ENCODE peak calls at places on chromosome 11, in four cellular contexts. T is stromal cell of bone marrow, F is substantia nigra, I is sigmoid colon. U is an unnamed sample.
A peak's percentile ranks its signal among the peaks of the same experiment; 100 is the strongest.

GRCh38 chr11:44516688-44517301 is 48.7 kb upstream of the CD82 start:
- DNase-seq in T (no peak), F (no peak), I (no peak), U (no peak)

GRCh38 chr11:65435981-65436411 is 13.4 kb downstream of the NEAT1 start:
- DNase-seq in T (no peak), F (no peak), I (peak; percentile 79), U (no peak)

GRCh38 chr11:128289048-128289447 is 298.3 kb downstream of the ETS1 start:
- DNase-seq in T (no peak), F (no peak), I (no peak), U (peak; percentile 30)

GRCh38 chr11:44725016-44725651 is 1.6 kb upstream of the TSPAN18 start:
- DNase-seq in T (no peak), F (no peak), I (no peak), U (no peak)

GRCh38 chr11:26584818-26585217 is 12.8 kb upstream of the MUC15 start:
- DNase-seq in T (no peak), F (no peak), I (no peak), U (peak; percentile 10)

GRCh38 chr11:16789560-16790483 is 51.4 kb downstream of the C11orf58 start:
- DNase-seq in T (no peak), F (no peak), I (no peak), U (no peak)

GRCh38 chr11:129278586-129279319 is 86.6 kb upstream of the ARHGAP32 start:
- DNase-seq in T (no peak), F (no peak), I (no peak), U (no peak)

GRCh38 chr11:78567209-78567608 is 7.5 kb downstream of the NARS2 start:
- DNase-seq in T (no peak), F (no peak), I (no peak), U (no peak)

GRCh38 chr11:128407962-128408361 is 179.4 kb downstream of the ETS1 start:
- DNase-seq in T (peak; percentile 78), F (no peak), I (no peak), U (no peak)

GRCh38 chr11:66976048-66976467 is 954 bp downstream of the C11orf86 start:
- DNase-seq in T (no peak), F (no peak), I (no peak), U (peak; percentile 56)

GRCh38 chr11:77175869-77176539 is 48.0 kb downstream of the MYO7A start:
- DNase-seq in T (no peak), F (peak; percentile 28), I (peak; percentile 80), U (no peak)

GRCh38 chr11:50187220-50187619 is 154.5 kb downstream of the OR4C45 start:
- DNase-seq in T (no peak), F (no peak), I (no peak), U (no peak)

GRCh38 chr11:85809881-85810280 is 1.1 kb downstream of the SYTL2 start:
- DNase-seq in T (no peak), F (no peak), I (no peak), U (no peak)

GRCh38 chr11:119081682-119082081 is 3.0 kb upstream of the HMBS start:
- DNase-seq in T (no peak), F (peak; percentile 55), I (no peak), U (no peak)

GRCh38 chr11:2393941-2394817 is 6.4 kb upstream of the TSSC4 start:
- DNase-seq in T (no peak), F (no peak), I (no peak), U (no peak)

GRCh38 chr11:12044799-12045198 is 36.4 kb upstream of the DKK3 start:
- DNase-seq in T (no peak), F (no peak), I (no peak), U (no peak)

GRCh38 chr11:127804775-127805446 is 782.4 kb downstream of the ETS1 start:
- DNase-seq in T (no peak), F (no peak), I (no peak), U (no peak)

GRCh38 chr11:110565690-110566336 is 136.1 kb downstream of the FDX1 start:
- DNase-seq in T (no peak), F (no peak), I (no peak), U (no peak)

GRCh38 chr11:103338621-103339484 is 229.6 kb downstream of the DYNC2H1 start:
- DNase-seq in T (no peak), F (no peak), I (no peak), U (no peak)

GRCh38 chr11:112828433-112828832 is 132.8 kb upstream of the NCAM1 start:
- DNase-seq in T (no peak), F (no peak), I (no peak), U (no peak)

GRCh38 chr11:75966546-75967287 is 151.7 kb downstream of the UVRAG start:
- DNase-seq in T (peak; percentile 62), F (no peak), I (no peak), U (peak; percentile 23)

GRCh38 chr11:19577849-19578619 is 134.6 kb upstream of the NAV2 start:
- DNase-seq in T (peak; percentile 59), F (no peak), I (peak; percentile 96), U (no peak)

GRCh38 chr11:69140635-69141034 is 15.1 kb upstream of the SMIM38 start:
- DNase-seq in T (no peak), F (no peak), I (no peak), U (no peak)

GRCh38 chr11:35677904-35678303 is 15.3 kb downstream of the TRIM44 start:
- DNase-seq in T (no peak), F (no peak), I (no peak), U (no peak)

GRCh38 chr11:120043323-120043945 is 94.5 kb downstream of the TRIM29 start:
- DNase-seq in T (no peak), F (no peak), I (no peak), U (no peak)

GRCh38 chr11:16804104-16804947 is 65.9 kb downstream of the C11orf58 start:
- DNase-seq in T (no peak), F (no peak), I (no peak), U (no peak)

GRCh38 chr11:64534391-64534801 is 56.6 kb upstream of the SLC22A12 start:
- DNase-seq in T (no peak), F (no peak), I (no peak), U (no peak)

GRCh38 chr11:88164806-88165205 is 10.4 kb downstream of the RAB38 start:
- DNase-seq in T (no peak), F (no peak), I (no peak), U (no peak)

GRCh38 chr11:115672412-115672811 is 168.2 kb upstream of the CADM1 start:
- DNase-seq in T (no peak), F (no peak), I (no peak), U (no peak)

GRCh38 chr11:122020902-122021301 is 95.1 kb downstream of the BLID start:
- DNase-seq in T (no peak), F (no peak), I (no peak), U (no peak)

GRCh38 chr11:84800755-84801346 is 826.3 kb downstream of the DLG2 start:
- DNase-seq in T (peak; percentile 35), F (no peak), I (no peak), U (no peak)